ENCODE peak calls at places on chromosomes 13 and 19, in four cellular contexts. B is WTC11, M is GM12878, C is K562. F is an unnamed sample.

GRCh38 chr19:12647490-12648071 is 19.0 kb downstream of the MAN2B1 start:
- DNase-seq in B (peak), M (no peak), C (peak), F (no peak)

GRCh38 chr13:42369071-42369795 is 97.3 kb downstream of the AKAP11 start:
- DNase-seq in B (no peak), M (no peak), C (no peak), F (no peak)

GRCh38 chr19:33493401-33494275 is 28.0 kb downstream of the PEPD start:
- DNase-seq in B (no peak), M (no peak), C (no peak), F (no peak)

GRCh38 chr13:42553098-42554046 is 20.6 kb upstream of the TNFSF11 start:
- DNase-seq in B (no peak), M (no peak), C (no peak), F (no peak)

GRCh38 chr13:60583911-60584753 is 187.1 kb downstream of the TDRD3 start:
- DNase-seq in B (peak), M (no peak), C (peak), F (no peak)

GRCh38 chr19:51354742-51355148 is 11.4 kb downstream of the ETFB start:
- DNase-seq in B (peak), M (no peak), C (no peak), F (peak)

GRCh38 chr13:51945149-51945548 is 66.1 kb downstream of the ATP7B start:
- DNase-seq in B (no peak), M (no peak), C (no peak), F (no peak)

GRCh38 chr19:57888107-57888493 is 737 bp downstream of the ZNF814 start:
- DNase-seq in B (no peak), M (no peak), C (no peak), F (no peak)

GRCh38 chr19:48120505-48120904 is 9.9 kb upstream of the PLA2G4C start:
- DNase-seq in B (no peak), M (no peak), C (peak), F (no peak)

GRCh38 chr19:58385313-58386165 is 1.5 kb upstream of the RPS5 start:
- DNase-seq in B (no peak), M (no peak), C (no peak), F (no peak)

GRCh38 chr13:114020750-114021463 is 47.0 kb upstream of the C13orf46 start:
- DNase-seq in B (no peak), M (no peak), C (no peak), F (no peak)

GRCh38 chr19:44687898-44688297 is 11.1 kb upstream of the CEACAM16 start:
- DNase-seq in B (no peak), M (no peak), C (no peak), F (no peak)
- TF ChIP-seq ETV6 in B (no peak), M (no peak), C (no peak), F (no peak)

GRCh38 chr13:24894972-24895300 is 131.0 kb downstream of the RNF17 start:
- DNase-seq in B (peak), M (no peak), C (no peak), F (no peak)
- TF ChIP-seq ETV6 in B (no peak), M (no peak), C (no peak), F (no peak)

GRCh38 chr13:94272038-94272437 is 207.4 kb downstream of the DCT start:
- DNase-seq in B (no peak), M (no peak), C (no peak), F (no peak)
- TF ChIP-seq ETV6 in B (no peak), M (no peak), C (no peak), F (no peak)

DNA sequence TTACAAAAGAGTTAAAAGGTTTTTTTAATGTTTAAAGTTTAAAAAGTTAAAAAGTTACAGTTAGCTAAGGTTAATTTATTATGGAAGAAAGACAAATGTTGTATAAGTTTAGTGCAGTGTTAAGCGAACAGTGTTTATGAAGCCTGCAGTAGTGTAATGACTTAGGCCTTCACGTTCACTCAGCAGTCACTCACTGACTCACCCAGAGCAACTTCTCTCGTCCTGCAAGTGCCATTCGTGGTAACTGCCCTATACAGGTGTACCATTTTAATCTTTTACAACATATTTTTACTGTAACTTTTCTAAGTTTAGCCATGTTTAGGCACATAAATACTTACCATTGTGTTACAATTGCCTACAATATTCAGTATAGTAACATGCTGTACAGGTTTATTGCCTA is 398.2 kb upstream of the NBEA start:
- DNase-seq in B (no peak), M (no peak), C (no peak), F (no peak)
- TF ChIP-seq ETV6 in B (no peak), M (no peak), C (no peak), F (no peak)

DNA sequence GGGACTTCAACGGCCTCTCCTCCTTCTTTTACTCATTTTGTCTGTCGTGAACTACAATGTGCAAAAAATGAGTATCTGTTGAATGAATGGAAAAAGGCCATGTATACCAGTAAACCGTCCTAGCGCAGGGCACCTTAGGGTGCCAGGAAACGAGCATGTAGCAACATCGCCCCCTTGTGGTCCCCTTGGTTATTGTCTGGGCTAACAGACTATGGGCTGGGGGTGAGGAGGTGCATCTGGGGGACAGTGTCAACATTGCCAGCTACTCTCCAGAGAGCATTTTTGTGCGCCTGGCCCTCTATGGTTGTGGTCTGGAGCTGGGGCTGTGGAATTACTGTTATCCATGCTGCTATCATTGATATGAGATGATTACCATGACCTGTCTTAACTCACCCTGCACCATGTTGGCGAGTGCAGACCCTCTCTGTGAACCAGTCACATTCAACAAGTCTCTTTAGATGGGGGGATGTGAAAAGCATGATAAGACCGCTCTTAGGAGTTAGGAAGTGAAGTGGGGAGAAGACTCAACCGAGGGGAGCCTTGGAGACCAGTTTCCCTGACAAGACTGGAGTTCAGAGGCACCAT is 22.8 kb upstream of the SIGLEC11 start:
- DNase-seq in B (peak), M (peak), C (peak), F (peak)
- TF ChIP-seq ETV6 in B (no peak), M (no peak), C (no peak), F (no peak)

GRCh38 chr19:28394705-28395104 is 818.2 kb downstream of the UQCRFS1 start:
- DNase-seq in B (no peak), M (no peak), C (no peak), F (no peak)
- TF ChIP-seq ETV6 in B (no peak), M (no peak), C (no peak), F (no peak)

GRCh38 chr13:94617389-94618000 is 15.8 kb downstream of the GPR180 start:
- DNase-seq in B (no peak), M (no peak), C (peak), F (peak)
- TF ChIP-seq ETV6 in B (no peak), M (no peak), C (no peak), F (no peak)

F was measured in HepG2.